ENCODE peak calls at places on chromosomes 3 and 15, in seven cellular contexts. B is CD8-positive, alpha-beta T cell; Q is stomach; M is HepG2; P is WERI-Rb-1; I is left lung; C is caudate nucleus. Y is an unnamed sample.

GRCh38 chr15:71752604-71753289 is 57.6 kb upstream of the NR2E3 start:
- DNase-seq in B (no peak), Q (no peak), M (peak), P (peak), I (no peak), C (no peak), Y (peak)

GRCh38 chr15:85543741-85544155 is 163.3 kb downstream of the AKAP13 start:
- DNase-seq in B (peak), Q (peak), M (no peak), P (peak), I (peak), C (no peak), Y (no peak)

GRCh38 chr3:150220791-150221190 is 187.3 kb upstream of the TSC22D2 start:
- DNase-seq in B (no peak), Q (no peak), M (no peak), P (no peak), I (no peak), C (no peak), Y (no peak)

GRCh38 chr3:183210862-183211341 is 42.2 kb upstream of the B3GNT5 start:
- DNase-seq in B (no peak), Q (no peak), M (no peak), P (no peak), I (peak), C (no peak), Y (peak)

GRCh38 chr15:70504305-70504951 is 258.9 kb downstream of the UACA start:
- DNase-seq in B (no peak), Q (peak), M (no peak), P (peak), I (peak), C (no peak), Y (no peak)

GRCh38 chr3:25572336-25572735 is 92.4 kb downstream of the TOP2B start:
- DNase-seq in B (no peak), Q (no peak), M (no peak), P (no peak), I (no peak), C (no peak), Y (no peak)

GRCh38 chr3:53230789-53231188 is 25.0 kb downstream of the TKT start:
- DNase-seq in B (no peak), Q (no peak), M (no peak), P (no peak), I (peak), C (no peak), Y (no peak)

GRCh38 chr15:99568548-99569352 is 3.0 kb downstream of the MEF2A start:
- DNase-seq in B (no peak), Q (no peak), M (no peak), P (no peak), I (no peak), C (no peak), Y (no peak)

GRCh38 chr3:64684715-64685261 is 3.0 kb downstream of the ADAMTS9 start:
- DNase-seq in B (no peak), Q (no peak), M (no peak), P (no peak), I (peak), C (no peak), Y (no peak)

GRCh38 chr3:104614564-104614963 is 752.1 kb upstream of the ALCAM start:
- DNase-seq in B (no peak), Q (peak), M (no peak), P (no peak), I (no peak), C (no peak), Y (no peak)

GRCh38 chr3:149489060-149489690 is 14.7 kb downstream of the TM4SF4 start:
- DNase-seq in B (no peak), Q (no peak), M (no peak), P (peak), I (no peak), C (no peak), Y (no peak)

GRCh38 chr3:132395126-132395525 is 22.2 kb upstream of the DNAJC13 start:
- DNase-seq in B (no peak), Q (no peak), M (no peak), P (no peak), I (no peak), C (no peak), Y (no peak)

GRCh38 chr15:101161656-101162055 is 90.2 kb downstream of the CHSY1 start:
- DNase-seq in B (no peak), Q (no peak), M (no peak), P (no peak), I (no peak), C (no peak), Y (no peak)

GRCh38 chr15:62847900-62848489 is 194.6 kb upstream of the TPM1 start:
- DNase-seq in B (peak), Q (peak), M (peak), P (peak), I (no peak), C (peak), Y (no peak)

GRCh38 chr15:75836953-75837321 is 6.3 kb upstream of the UBE2Q2 start:
- DNase-seq in B (peak), Q (no peak), M (no peak), P (no peak), I (no peak), C (no peak), Y (peak)

GRCh38 chr3:104825116-104825515 is 541.6 kb upstream of the ALCAM start:
- DNase-seq in B (no peak), Q (no peak), M (no peak), P (no peak), I (no peak), C (no peak), Y (no peak)

GRCh38 chr3:64343692-64344440 is 118.6 kb upstream of the PRICKLE2 start:
- DNase-seq in B (no peak), Q (no peak), M (no peak), P (no peak), I (no peak), C (no peak), Y (no peak)

GRCh38 chr3:79380581-79380980 is 387.2 kb downstream of the ROBO1 start:
- DNase-seq in B (no peak), Q (no peak), M (no peak), P (no peak), I (no peak), C (no peak), Y (no peak)

GRCh38 chr3:190058486-190059241 is 62.0 kb downstream of the P3H2 start:
- DNase-seq in B (no peak), Q (no peak), M (no peak), P (no peak), I (no peak), C (no peak), Y (no peak)

GRCh38 chr3:89606151-89606550 is 498.7 kb downstream of the EPHA3 start:
- DNase-seq in B (no peak), Q (no peak), M (peak), P (no peak), I (no peak), C (no peak), Y (no peak)

GRCh38 chr15:25238126-25238525 is 200.7 kb downstream of the UBE3A start:
- DNase-seq in B (no peak), Q (no peak), M (no peak), P (no peak), I (peak), C (no peak), Y (no peak)

GRCh38 chr3:123571973-123572365 is 12.9 kb downstream of the HACD2 start:
- DNase-seq in B (no peak), Q (no peak), M (no peak), P (no peak), I (no peak), C (no peak), Y (no peak)

GRCh38 chr3:164962610-164963009 is 115.7 kb downstream of the SI start:
- DNase-seq in B (no peak), Q (no peak), M (no peak), P (no peak), I (no peak), C (no peak), Y (no peak)

GRCh38 chr15:45892182-45892581 is 257.4 kb downstream of the SQOR start:
- DNase-seq in B (no peak), Q (no peak), M (no peak), P (no peak), I (no peak), C (peak), Y (no peak)

GRCh38 chr3:184602406-184603155 is 41.0 kb downstream of the EPHB3 start:
- DNase-seq in B (no peak), Q (no peak), M (no peak), P (no peak), I (no peak), C (no peak), Y (no peak)

GRCh38 chr3:105448338-105448982 is 81.8 kb downstream of the ALCAM start:
- DNase-seq in B (no peak), Q (no peak), M (no peak), P (no peak), I (no peak), C (no peak), Y (no peak)

GRCh38 chr15:40365624-40366023 is 7.6 kb downstream of the DISP2 start:
- DNase-seq in B (no peak), Q (no peak), M (no peak), P (no peak), I (no peak), C (no peak), Y (no peak)

GRCh38 chr15:95608371-95608770 is 722.1 kb upstream of the NR2F2 start:
- DNase-seq in B (no peak), Q (no peak), M (no peak), P (no peak), I (no peak), C (no peak), Y (no peak)

GRCh38 chr15:100596792-100597191 is 5.2 kb downstream of the LINS1 start:
- DNase-seq in B (peak), Q (peak), M (no peak), P (no peak), I (no peak), C (no peak), Y (peak)

GRCh38 chr3:43892535-43892934 is 201.8 kb downstream of the ABHD5 start:
- DNase-seq in B (no peak), Q (no peak), M (no peak), P (no peak), I (no peak), C (no peak), Y (no peak)

GRCh38 chr15:25052191-25052999 is 97.6 kb downstream of the SNRPN start:
- DNase-seq in B (no peak), Q (peak), M (no peak), P (no peak), I (no peak), C (no peak), Y (no peak)

DNA sequence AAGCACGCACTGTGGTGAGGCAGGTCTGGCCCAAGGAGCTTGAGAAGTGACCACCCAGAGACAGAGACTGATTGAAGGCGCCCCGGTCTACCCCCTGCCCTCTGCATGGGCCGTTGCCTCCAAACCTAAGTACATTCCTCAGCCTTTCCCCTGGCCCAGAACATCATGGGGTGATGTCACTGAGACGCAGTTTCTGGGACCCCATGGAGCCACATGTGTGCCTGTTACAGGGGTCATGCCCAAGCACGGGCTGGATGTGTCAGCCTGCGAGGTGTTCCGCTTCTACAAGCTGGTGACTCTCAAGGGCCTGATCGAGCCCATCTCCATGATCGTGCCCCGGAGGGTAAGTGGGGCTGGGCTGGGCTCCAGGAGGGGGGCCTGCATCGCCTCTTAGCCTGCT is 102.2 kb downstream of the ANP32A start:
- DNase-seq in B (no peak), Q (no peak), M (no peak), P (no peak), I (no peak), C (no peak), Y (no peak)
- H3K27ac ChIP-seq in B (no peak), Q (no peak), M (no peak), P (no peak), I (no peak), C (no peak), Y (no peak)

GRCh38 chr3:106589306-106589942 is 720.6 kb upstream of the CBLB start:
- DNase-seq in B (no peak), Q (no peak), M (no peak), P (no peak), I (no peak), C (no peak), Y (peak)
- H3K27ac ChIP-seq in B (no peak), Q (no peak), M (no peak), P (no peak), I (no peak), C (no peak), Y (peak)

DNA sequence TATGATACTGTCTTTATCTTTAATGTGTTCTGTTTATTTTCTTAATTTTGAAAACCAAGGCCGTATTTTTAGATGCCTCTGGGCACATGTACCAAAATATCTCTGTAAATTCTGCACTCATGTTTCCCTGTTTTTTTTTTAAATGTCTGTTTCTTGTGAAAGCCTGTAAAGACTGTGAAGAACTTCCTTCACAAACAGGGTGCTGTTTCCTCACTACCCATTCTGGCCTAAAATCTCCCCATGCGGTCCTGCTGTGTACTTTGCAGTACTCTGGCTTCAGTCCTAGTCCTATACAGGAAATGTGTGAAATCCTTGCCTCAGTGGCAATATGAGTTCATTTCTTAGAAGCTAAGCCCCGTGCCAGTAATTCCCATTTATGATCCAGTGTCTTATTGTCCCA is 133.4 kb upstream of the ZBTB20 start:
- DNase-seq in B (no peak), Q (no peak), M (no peak), P (no peak), I (no peak), C (no peak), Y (no peak)
- H3K27ac ChIP-seq in B (no peak), Q (no peak), M (no peak), P (no peak), I (no peak), C (no peak), Y (no peak)

GRCh38 chr3:187967982-187968381 is 186.0 kb upstream of the LPP start:
- DNase-seq in B (no peak), Q (no peak), M (no peak), P (no peak), I (no peak), C (no peak), Y (no peak)

GRCh38 chr3:187966636-187967035 is 187.3 kb upstream of the LPP start:
- DNase-seq in B (no peak), Q (no peak), M (no peak), P (no peak), I (no peak), C (peak), Y (no peak)

GRCh38 chr3:187966141-187966540 is 187.8 kb upstream of the LPP start:
- DNase-seq in B (no peak), Q (no peak), M (no peak), P (no peak), I (no peak), C (no peak), Y (no peak)

GRCh38 chr3:187968883-187969580 is 184.9 kb upstream of the LPP start:
- DNase-seq in B (no peak), Q (no peak), M (peak), P (no peak), I (no peak), C (no peak), Y (no peak)

DNA sequence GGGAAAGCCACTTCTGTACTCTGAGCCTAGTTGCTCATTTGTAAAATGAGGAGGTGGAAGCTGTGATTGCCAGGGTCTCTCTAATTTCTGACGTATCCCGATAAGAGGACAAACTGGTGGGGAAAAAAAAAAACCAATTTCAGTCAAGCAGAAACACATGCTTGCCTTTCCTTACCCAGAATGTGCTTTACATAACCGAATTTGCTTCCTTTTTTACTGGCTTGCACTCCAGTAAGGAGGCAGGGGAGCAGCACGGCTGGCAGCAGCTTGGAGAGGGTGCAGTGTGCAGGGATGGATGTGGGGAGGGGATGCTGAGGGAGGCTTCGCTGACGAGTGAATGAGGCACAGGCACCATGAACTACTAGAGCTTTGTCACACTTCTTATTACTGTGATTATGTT is 186.9 kb upstream of the LPP start:
- DNase-seq in B (no peak), Q (no peak), M (no peak), P (no peak), I (peak), C (peak), Y (no peak)
- H3K27ac ChIP-seq in B (no peak), Q (no peak), M (no peak), P (no peak), I (no peak), C (no peak), Y (no peak)

GRCh38 chr3:99108508-99108907 is 207.0 kb upstream of the DCBLD2 start:
- DNase-seq in B (no peak), Q (no peak), M (no peak), P (no peak), I (no peak), C (no peak), Y (peak)
- H3K27ac ChIP-seq in B (no peak), Q (no peak), M (no peak), P (no peak), I (no peak), C (no peak), Y (no peak)

GRCh38 chr3:52147804-52148203 is 6.4 kb downstream of the POC1A start:
- DNase-seq in B (no peak), Q (no peak), M (no peak), P (no peak), I (no peak), C (no peak), Y (no peak)
- H3K27ac ChIP-seq in B (no peak), Q (no peak), M (no peak), P (no peak), I (no peak), C (no peak), Y (no peak)

GRCh38 chr3:31966978-31967592 is 14.0 kb downstream of the OSBPL10 start:
- DNase-seq in B (no peak), Q (no peak), M (no peak), P (no peak), I (no peak), C (no peak), Y (no peak)
- H3K27ac ChIP-seq in B (no peak), Q (peak), M (peak), P (no peak), I (peak), C (no peak), Y (peak)

GRCh38 chr3:143483214-143483613 is 363.6 kb downstream of the CHST2 start:
- DNase-seq in B (no peak), Q (no peak), M (no peak), P (no peak), I (no peak), C (no peak), Y (no peak)
- H3K27ac ChIP-seq in B (no peak), Q (no peak), M (no peak), P (no peak), I (no peak), C (no peak), Y (no peak)

GRCh38 chr3:69864751-69865150 is 125.5 kb downstream of the MITF start:
- DNase-seq in B (no peak), Q (no peak), M (no peak), P (no peak), I (no peak), C (no peak), Y (no peak)
- H3K27ac ChIP-seq in B (no peak), Q (peak), M (no peak), P (no peak), I (no peak), C (no peak), Y (no peak)

GRCh38 chr15:49669288-49669687 is 48.4 kb downstream of the DTWD1 start:
- DNase-seq in B (no peak), Q (no peak), M (no peak), P (no peak), I (no peak), C (no peak), Y (no peak)

GRCh38 chr15:49675051-49675450 is 54.2 kb downstream of the DTWD1 start:
- DNase-seq in B (no peak), Q (no peak), M (peak), P (no peak), I (no peak), C (no peak), Y (peak)

GRCh38 chr15:49678655-49679054 is 57.8 kb downstream of the DTWD1 start:
- DNase-seq in B (no peak), Q (no peak), M (no peak), P (no peak), I (no peak), C (no peak), Y (no peak)

GRCh38 chr15:49674370-49674769 is 53.5 kb downstream of the DTWD1 start:
- DNase-seq in B (no peak), Q (no peak), M (no peak), P (no peak), I (no peak), C (no peak), Y (no peak)

GRCh38 chr15:49673861-49674260 is 53.0 kb downstream of the DTWD1 start:
- DNase-seq in B (no peak), Q (no peak), M (no peak), P (no peak), I (no peak), C (no peak), Y (no peak)
- H3K27ac ChIP-seq in B (no peak), Q (no peak), M (no peak), P (no peak), I (no peak), C (no peak), Y (no peak)